ENCODE peak calls at places on chromosome 19, in seven cellular contexts. B is amniotic stem cell, I is upper lobe of right lung, K is Caco-2, U is T-helper 2 cell, N is T-helper 17 cell, H is GM20000. O is an unnamed sample.

GRCh38 chr19:49110567-49110966 is 3.6 kb upstream of the LIN7B start:
- DNase-seq in I (no peak), K (no peak), U (no peak), N (no peak), H (no peak), B (no peak), O (no peak)

GRCh38 chr19:39428309-39429112 is 7.2 kb downstream of the RPS16 start:
- DNase-seq in B (peak; percentile 64), I (peak; percentile 78), H (no peak), U (no peak), N (no peak), K (peak; percentile 90), O (no peak)

GRCh38 chr19:15323496-15324235 is 8.7 kb downstream of the BRD4 start:
- DNase-seq in K (no peak), U (no peak), N (no peak), B (no peak), H (no peak), I (peak; percentile 66), O (peak; percentile 58)

GRCh38 chr19:1647664-1648155 is 4.7 kb downstream of the TCF3 start:
- DNase-seq in N (no peak), B (no peak), K (no peak), I (no peak), H (peak; percentile 44), U (no peak), O (no peak)

GRCh38 chr19:58305932-58306323 is 751 bp downstream of the ERVK3-1 start:
- DNase-seq in H (peak; percentile 50), U (peak; percentile 36), B (no peak), I (no peak), K (no peak), N (no peak), O (no peak)

GRCh38 chr19:4914736-4915501 is 5.6 kb downstream of the UHRF1 start:
- DNase-seq in B (peak; percentile 59), U (peak; percentile 90), H (peak; percentile 59), I (no peak), N (peak; percentile 48), K (peak; percentile 49), O (peak; percentile 74)

GRCh38 chr19:294341-294818 is 3.2 kb upstream of the PLPP2 start:
- DNase-seq in U (no peak), H (peak; percentile 53), I (peak; percentile 63), B (no peak), K (no peak), N (no peak), O (no peak)

GRCh38 chr19:15161028-15161984 is 39.5 kb downstream of the NOTCH3 start:
- DNase-seq in H (peak; percentile 84), B (no peak), I (no peak), K (no peak), N (no peak), U (no peak), O (no peak)

GRCh38 chr19:45251452-45252354 is 632 bp downstream of the MARK4 start:
- DNase-seq in I (no peak), B (no peak), U (peak; percentile 28), H (peak; percentile 77), K (no peak), N (no peak), O (no peak)

GRCh38 chr19:43465468-43466120 is at the start of gene LYPD3:
- DNase-seq in I (no peak), U (no peak), N (no peak), H (no peak), K (peak; percentile 49), B (no peak), O (peak; percentile 84)

GRCh38 chr19:17576758-17577532 is 21.5 kb downstream of the COLGALT1 start:
- DNase-seq in B (no peak), I (peak; percentile 85), H (peak; percentile 34), K (peak; percentile 70), U (peak; percentile 37), N (no peak), O (no peak)

GRCh38 chr19:42316223-42317211 is 3.4 kb downstream of the TMEM145 start:
- DNase-seq in H (peak; percentile 88), I (peak; percentile 80), B (no peak), K (no peak), U (no peak), N (no peak), O (no peak)

GRCh38 chr19:50673118-50673517 is 23.9 kb downstream of the C19orf81 start:
- DNase-seq in K (no peak), N (no peak), H (no peak), B (no peak), U (no peak), I (no peak), O (no peak)

GRCh38 chr19:5128251-5128931 is 159.5 kb downstream of the KDM4B start:
- DNase-seq in K (no peak), H (no peak), N (no peak), I (no peak), U (no peak), B (no peak), O (no peak)

GRCh38 chr19:12994701-12995595 is at the start of gene NFIX:
- DNase-seq in B (peak; percentile 29), K (no peak), N (peak; percentile 26), U (peak; percentile 37), I (peak; percentile 87), H (no peak), O (no peak)

GRCh38 chr19:8500158-8500557 is 2.3 kb downstream of the PRAM1 start:
- DNase-seq in B (no peak), H (no peak), U (no peak), K (no peak), N (no peak), I (no peak), O (no peak)

GRCh38 chr19:48659768-48660167 is 13.0 kb downstream of the NTN5 start:
- DNase-seq in I (no peak), N (no peak), K (peak; percentile 67), H (peak; percentile 62), B (no peak), U (peak; percentile 33), O (peak; percentile 48)

GRCh38 chr19:47564081-47564480 is 8.9 kb downstream of the ZNF541 start:
- DNase-seq in N (no peak), U (no peak), B (no peak), H (no peak), I (no peak), K (peak; percentile 62), O (no peak)

GRCh38 chr19:40960062-40960685 is 30.9 kb upstream of the CYP2B6 start:
- DNase-seq in B (no peak), K (no peak), H (no peak), I (no peak), N (no peak), U (no peak), O (no peak)

GRCh38 chr19:17686592-17687042 is 1.5 kb downstream of the UNC13A start:
- DNase-seq in K (no peak), N (no peak), I (no peak), U (no peak), B (no peak), H (peak; percentile 39), O (no peak)

GRCh38 chr19:2492870-2493269 is 16.9 kb downstream of the GADD45B start:
- DNase-seq in I (no peak), N (no peak), H (no peak), U (no peak), K (no peak), B (no peak), O (no peak)

GRCh38 chr19:15264061-15264932 is 32.0 kb upstream of the EPHX3 start:
- DNase-seq in I (peak; percentile 86), B (peak; percentile 21), U (peak; percentile 52), K (peak; percentile 68), H (peak; percentile 77), N (peak; percentile 72), O (peak; percentile 66)

GRCh38 chr19:56314018-56314583 is 538 bp downstream of the ZSCAN5A start:
- DNase-seq in K (no peak), H (peak; percentile 33), B (no peak), I (no peak), U (peak; percentile 45), N (no peak), O (no peak)

GRCh38 chr19:34428549-34429285 is 536 bp downstream of the UBA2 start:
- DNase-seq in K (no peak), I (no peak), U (peak; percentile 56), N (peak; percentile 12), B (no peak), H (peak; percentile 35), O (peak; percentile 50)

O was measured in CD14-positive monocyte.